ENCODE peak calls at places on chromosomes 7 and 10, in five cellular contexts. One of them, this sample, is unnamed.

GRCh38 chr10:17758200-17758599 is 6.2 kb downstream of the TMEM236 start:
- DNase-seq in OCI-LY7: no peak
- DNase-seq in psoas muscle: no peak
- DNase-seq in aorta: no peak
- DNase-seq in hepatocyte: peak; percentile 32
- DNase-seq in this sample: no peak

GRCh38 chr10:50992356-50992866 is 81.9 kb upstream of the PRKG1 start:
- DNase-seq in psoas muscle: peak; percentile 12
- DNase-seq in hepatocyte: no peak
- DNase-seq in aorta: peak; percentile 48
- DNase-seq in OCI-LY7: no peak
- DNase-seq in this sample: no peak

GRCh38 chr10:72637398-72637857 is 11.5 kb upstream of the MICU1 start:
- DNase-seq in OCI-LY7: no peak
- DNase-seq in hepatocyte: no peak
- DNase-seq in psoas muscle: peak; percentile 34
- DNase-seq in aorta: peak; percentile 67
- DNase-seq in this sample: no peak

GRCh38 chr10:130756651-130757050 is 554.9 kb downstream of the TCERG1L start:
- DNase-seq in psoas muscle: no peak
- DNase-seq in hepatocyte: no peak
- DNase-seq in OCI-LY7: no peak
- DNase-seq in aorta: no peak
- DNase-seq in this sample: no peak

GRCh38 chr10:106557951-106558733 is 606.4 kb downstream of the SORCS1 start:
- DNase-seq in aorta: no peak
- DNase-seq in psoas muscle: no peak
- DNase-seq in OCI-LY7: no peak
- DNase-seq in hepatocyte: no peak
- DNase-seq in this sample: no peak

GRCh38 chr10:62900829-62901571 is 84.8 kb upstream of the EGR2 start:
- DNase-seq in hepatocyte: no peak
- DNase-seq in aorta: no peak
- DNase-seq in psoas muscle: no peak
- DNase-seq in OCI-LY7: no peak
- DNase-seq in this sample: no peak

GRCh38 chr10:69890065-69890831 is 88.5 kb downstream of the COL13A1 start:
- DNase-seq in hepatocyte: no peak
- DNase-seq in aorta: no peak
- DNase-seq in OCI-LY7: no peak
- DNase-seq in psoas muscle: no peak
- DNase-seq in this sample: no peak

GRCh38 chr7:137846588-137847417 is at the start of gene DGKI:
- DNase-seq in aorta: peak; percentile 57
- DNase-seq in psoas muscle: peak; percentile 33
- DNase-seq in OCI-LY7: no peak
- DNase-seq in hepatocyte: peak; percentile 30
- DNase-seq in this sample: peak; percentile 73

GRCh38 chr10:21515581-21516269 is 9.8 kb downstream of the SKIDA1 start:
- DNase-seq in OCI-LY7: no peak
- DNase-seq in aorta: no peak
- DNase-seq in psoas muscle: no peak
- DNase-seq in hepatocyte: no peak
- DNase-seq in this sample: no peak

GRCh38 chr7:143882020-143882610 is 19.9 kb downstream of the TCAF1 start:
- DNase-seq in aorta: peak; percentile 46
- DNase-seq in psoas muscle: peak; percentile 74
- DNase-seq in hepatocyte: peak; percentile 86
- DNase-seq in OCI-LY7: no peak
- DNase-seq in this sample: peak; percentile 74

GRCh38 chr7:106143711-106144347 is 31.7 kb upstream of the SYPL1 start:
- DNase-seq in OCI-LY7: peak; percentile 74
- DNase-seq in hepatocyte: no peak
- DNase-seq in aorta: no peak
- DNase-seq in psoas muscle: no peak
- DNase-seq in this sample: peak; percentile 31

GRCh38 chr7:157722137-157723060 is 385.6 kb downstream of the DNAJB6 start:
- DNase-seq in aorta: no peak
- DNase-seq in OCI-LY7: no peak
- DNase-seq in psoas muscle: no peak
- DNase-seq in hepatocyte: no peak
- DNase-seq in this sample: no peak

GRCh38 chr7:80259-81236 is 111.8 kb upstream of the FAM20C start:
- DNase-seq in aorta: peak; percentile 40
- DNase-seq in hepatocyte: no peak
- DNase-seq in psoas muscle: no peak
- DNase-seq in OCI-LY7: no peak
- DNase-seq in this sample: no peak

GRCh38 chr7:129437190-129437589 is 3.0 kb downstream of the STRIP2 start:
- DNase-seq in psoas muscle: no peak
- DNase-seq in OCI-LY7: no peak
- DNase-seq in aorta: no peak
- DNase-seq in hepatocyte: no peak
- DNase-seq in this sample: no peak

GRCh38 chr7:112020800-112021199 is 185.4 kb downstream of the DOCK4 start:
- DNase-seq in hepatocyte: no peak
- DNase-seq in OCI-LY7: no peak
- DNase-seq in psoas muscle: no peak
- DNase-seq in aorta: no peak
- DNase-seq in this sample: no peak

GRCh38 chr10:119028900-119029612 is 458 bp upstream of the NANOS1 start:
- DNase-seq in psoas muscle: peak; percentile 92
- DNase-seq in OCI-LY7: peak; percentile 92
- DNase-seq in aorta: peak; percentile 92
- DNase-seq in hepatocyte: peak; percentile 93
- DNase-seq in this sample: peak; percentile 94

GRCh38 chr7:127751723-127752448 is 99.9 kb downstream of the SND1 start:
- DNase-seq in hepatocyte: no peak
- DNase-seq in OCI-LY7: no peak
- DNase-seq in aorta: no peak
- DNase-seq in psoas muscle: peak; percentile 25
- DNase-seq in this sample: peak; percentile 45

GRCh38 chr7:4775281-4776159 is at the start of gene AP5Z1:
- DNase-seq in hepatocyte: peak; percentile 99
- DNase-seq in psoas muscle: peak; percentile 97
- DNase-seq in aorta: peak; percentile 98
- DNase-seq in OCI-LY7: peak; percentile 97
- DNase-seq in this sample: peak; percentile 97

GRCh38 chr7:95867309-95867708 is 95.0 kb downstream of the DYNC1I1 start:
- DNase-seq in psoas muscle: no peak
- DNase-seq in OCI-LY7: no peak
- DNase-seq in aorta: no peak
- DNase-seq in hepatocyte: no peak
- DNase-seq in this sample: no peak

GRCh38 chr7:28481131-28481926 is 69.0 kb downstream of the CREB5 start:
- DNase-seq in OCI-LY7: peak; percentile 49
- DNase-seq in psoas muscle: no peak
- DNase-seq in aorta: no peak
- DNase-seq in hepatocyte: peak; percentile 50
- DNase-seq in this sample: no peak

GRCh38 chr7:100021297-100021696 is 5.9 kb downstream of the ZKSCAN1 start:
- DNase-seq in aorta: no peak
- DNase-seq in hepatocyte: no peak
- DNase-seq in OCI-LY7: no peak
- DNase-seq in psoas muscle: no peak
- DNase-seq in this sample: no peak

GRCh38 chr7:80172387-80172786 is 37.8 kb downstream of the GNAI1 start:
- DNase-seq in psoas muscle: no peak
- DNase-seq in hepatocyte: no peak
- DNase-seq in OCI-LY7: no peak
- DNase-seq in aorta: no peak
- DNase-seq in this sample: no peak

GRCh38 chr7:105802611-105803520 is 73.5 kb downstream of the ATXN7L1 start:
- DNase-seq in aorta: no peak
- DNase-seq in psoas muscle: no peak
- DNase-seq in OCI-LY7: no peak
- DNase-seq in hepatocyte: peak; percentile 23
- DNase-seq in this sample: no peak

GRCh38 chr10:91250341-91250740 is 29.9 kb downstream of the PCGF5 start:
- DNase-seq in psoas muscle: no peak
- DNase-seq in hepatocyte: no peak
- DNase-seq in aorta: no peak
- DNase-seq in OCI-LY7: no peak
- DNase-seq in this sample: no peak

GRCh38 chr7:131249003-131249402 is 78.7 kb upstream of the MKLN1 start:
- DNase-seq in aorta: peak; percentile 74
- DNase-seq in psoas muscle: peak; percentile 81
- DNase-seq in hepatocyte: peak; percentile 72
- DNase-seq in OCI-LY7: no peak
- DNase-seq in this sample: no peak

GRCh38 chr7:157473051-157473569 is 136.3 kb downstream of the DNAJB6 start:
- DNase-seq in hepatocyte: no peak
- DNase-seq in aorta: no peak
- DNase-seq in psoas muscle: no peak
- DNase-seq in OCI-LY7: no peak
- DNase-seq in this sample: no peak

GRCh38 chr7:2109251-2109935 is 123.4 kb downstream of the MAD1L1 start:
- DNase-seq in psoas muscle: no peak
- DNase-seq in aorta: no peak
- DNase-seq in OCI-LY7: peak; percentile 13
- DNase-seq in hepatocyte: no peak
- DNase-seq in this sample: no peak

GRCh38 chr10:72794260-72794659 is 99.3 kb upstream of the OIT3 start:
- DNase-seq in OCI-LY7: no peak
- DNase-seq in psoas muscle: no peak
- DNase-seq in hepatocyte: no peak
- DNase-seq in aorta: no peak
- DNase-seq in this sample: no peak

GRCh38 chr7:128266891-128267839 is 26.1 kb downstream of the LEP start:
- DNase-seq in hepatocyte: peak; percentile 62
- DNase-seq in OCI-LY7: no peak
- DNase-seq in psoas muscle: peak; percentile 50
- DNase-seq in aorta: no peak
- DNase-seq in this sample: peak; percentile 93

GRCh38 chr10:47261556-47261955 is 38.4 kb upstream of the GDF10 start:
- DNase-seq in OCI-LY7: no peak
- DNase-seq in psoas muscle: no peak
- DNase-seq in aorta: no peak
- DNase-seq in hepatocyte: no peak
- DNase-seq in this sample: no peak

GRCh38 chr10:47259521-47259920 is 40.5 kb upstream of the GDF10 start:
- DNase-seq in psoas muscle: no peak
- DNase-seq in OCI-LY7: no peak
- DNase-seq in aorta: no peak
- DNase-seq in hepatocyte: no peak
- DNase-seq in this sample: no peak

GRCh38 chr10:47262606-47263295 is 37.2 kb upstream of the GDF10 start:
- DNase-seq in psoas muscle: no peak
- DNase-seq in aorta: no peak
- DNase-seq in hepatocyte: no peak
- DNase-seq in OCI-LY7: no peak
- DNase-seq in this sample: no peak

GRCh38 chr10:47260505-47261111 is 39.4 kb upstream of the GDF10 start:
- DNase-seq in hepatocyte: no peak
- DNase-seq in psoas muscle: no peak
- DNase-seq in OCI-LY7: no peak
- DNase-seq in aorta: no peak
- DNase-seq in this sample: peak; percentile 78

GRCh38 chr10:47261121-47261520 is 38.9 kb upstream of the GDF10 start:
- DNase-seq in psoas muscle: no peak
- DNase-seq in aorta: no peak
- DNase-seq in hepatocyte: no peak
- DNase-seq in OCI-LY7: peak; percentile 88
- DNase-seq in this sample: no peak
- H3K4me1 ChIP-seq in psoas muscle: no peaks in the 10 kb centered on the region
- H3K4me1 ChIP-seq in aorta: no peaks in the 10 kb centered on the region
- H3K4me1 ChIP-seq in hepatocyte: no peaks in the 10 kb centered on the region
- H3K4me1 ChIP-seq in OCI-LY7: peaks cover 31% of the 10 kb centered on the region
- H3K4me1 ChIP-seq in this sample: peaks cover 10% of the 10 kb centered on the region

GRCh38 chr10:80184291-80184690 is 21.0 kb downstream of the ANXA11 start:
- DNase-seq in psoas muscle: no peak
- DNase-seq in aorta: no peak
- DNase-seq in OCI-LY7: no peak
- DNase-seq in hepatocyte: no peak
- DNase-seq in this sample: no peak
- H3K4me1 ChIP-seq in psoas muscle: peaks cover 77% of the 10 kb centered on the region
- H3K4me1 ChIP-seq in aorta: peaks cover 6% of the 10 kb centered on the region
- H3K4me1 ChIP-seq in OCI-LY7: peaks cover 40% of the 10 kb centered on the region
- H3K4me1 ChIP-seq in hepatocyte: peaks cover 8% of the 10 kb centered on the region
- H3K4me1 ChIP-seq in this sample: no peaks in the 10 kb centered on the region

DNA sequence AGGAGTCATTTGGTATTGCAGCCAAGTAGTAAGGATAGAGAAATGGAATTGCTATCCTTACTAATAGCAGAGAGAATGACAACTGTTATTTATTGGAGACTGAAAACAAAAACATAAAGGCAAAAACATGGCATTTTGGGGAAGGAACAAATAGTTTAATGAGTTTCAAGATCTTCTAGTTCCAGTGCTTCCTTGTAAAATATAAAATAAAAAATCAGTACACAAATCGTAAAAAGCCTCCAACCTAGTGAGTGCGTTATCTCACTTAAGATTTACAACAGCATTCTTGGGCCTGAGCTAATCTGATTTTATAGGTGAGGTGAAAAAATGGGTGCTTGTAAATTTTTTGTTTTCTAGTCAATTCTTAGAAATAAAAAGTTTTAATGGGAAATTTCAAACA is 3.3 kb downstream of the RBM33 start:
- DNase-seq in psoas muscle: no peak
- DNase-seq in aorta: no peak
- DNase-seq in hepatocyte: no peak
- DNase-seq in OCI-LY7: no peak
- DNase-seq in this sample: no peak
- H3K4me1 ChIP-seq in psoas muscle: peaks cover 43% of the 10 kb centered on the region
- H3K4me1 ChIP-seq in aorta: peaks cover 2% of the 10 kb centered on the region
- H3K4me1 ChIP-seq in hepatocyte: peaks cover 16% of the 10 kb centered on the region
- H3K4me1 ChIP-seq in OCI-LY7: peaks cover 57% of the 10 kb centered on the region
- H3K4me1 ChIP-seq in this sample: no peaks in the 10 kb centered on the region

DNA sequence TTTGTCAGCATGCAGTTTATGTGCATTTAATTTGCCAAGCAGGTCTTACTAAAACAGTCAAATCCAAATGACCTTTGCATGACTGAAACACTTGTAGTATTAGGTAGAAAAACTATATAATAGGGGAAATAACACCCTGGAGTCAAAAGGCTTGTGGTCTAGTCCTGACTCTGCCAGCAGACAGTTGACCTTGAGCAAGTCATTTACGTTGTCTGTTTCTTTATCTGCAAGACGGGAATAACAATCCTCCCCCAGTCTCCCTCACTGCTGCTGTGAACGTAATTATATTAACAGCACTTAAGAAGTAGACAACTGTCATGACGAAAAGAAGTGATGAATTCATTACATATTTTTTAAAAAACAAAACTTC is 26.1 kb downstream of the CDK6 start:
- DNase-seq in psoas muscle: no peak
- DNase-seq in aorta: no peak
- DNase-seq in OCI-LY7: peak; percentile 24
- DNase-seq in hepatocyte: no peak
- DNase-seq in this sample: no peak
- H3K4me1 ChIP-seq in psoas muscle: peaks cover 13% of the 10 kb centered on the region
- H3K4me1 ChIP-seq in aorta: no peaks in the 10 kb centered on the region
- H3K4me1 ChIP-seq in OCI-LY7: peaks cover 72% of the 10 kb centered on the region
- H3K4me1 ChIP-seq in hepatocyte: peaks cover 11% of the 10 kb centered on the region
- H3K4me1 ChIP-seq in this sample: peaks cover 18% of the 10 kb centered on the region

GRCh38 chr7:90760892-90761291 is 164.8 kb downstream of the CDK14 start:
- DNase-seq in psoas muscle: no peak
- DNase-seq in aorta: no peak
- DNase-seq in OCI-LY7: no peak
- DNase-seq in hepatocyte: no peak
- DNase-seq in this sample: no peak
- H3K4me1 ChIP-seq in psoas muscle: no peaks in the 10 kb centered on the region
- H3K4me1 ChIP-seq in aorta: no peaks in the 10 kb centered on the region
- H3K4me1 ChIP-seq in OCI-LY7: peaks cover 89% of the 10 kb centered on the region
- H3K4me1 ChIP-seq in hepatocyte: peaks cover 34% of the 10 kb centered on the region
- H3K4me1 ChIP-seq in this sample: no peaks in the 10 kb centered on the region